ENCODE peak calls at places on chromosomes 7 and 10, in five cellular contexts. One of them, this sample, is unnamed.

GRCh38 chr10:125014984-125015944 is 73.3 kb downstream of the ZRANB1 start:
- DNase-seq in IMR-90: no peak
- DNase-seq in fibroblast of mammary gland: no peak
- DNase-seq in neural progenitor cell: no peak
- DNase-seq in AG09309: no peak
- DNase-seq in this sample: peak

GRCh38 chr10:97043563-97043855 is 142.2 kb downstream of the SLIT1 start:
- DNase-seq in IMR-90: no peak
- DNase-seq in fibroblast of mammary gland: no peak
- DNase-seq in neural progenitor cell: no peak
- DNase-seq in AG09309: no peak
- DNase-seq in this sample: no peak

GRCh38 chr10:79390551-79391229 is 43.4 kb downstream of the PPIF start:
- DNase-seq in IMR-90: no peak
- DNase-seq in fibroblast of mammary gland: no peak
- DNase-seq in neural progenitor cell: no peak
- DNase-seq in AG09309: no peak
- DNase-seq in this sample: no peak

GRCh38 chr7:94052398-94053180 is 48.4 kb upstream of the BET1 start:
- DNase-seq in IMR-90: no peak
- DNase-seq in fibroblast of mammary gland: no peak
- DNase-seq in neural progenitor cell: no peak
- DNase-seq in AG09309: no peak
- DNase-seq in this sample: no peak

GRCh38 chr10:68720793-68721672 is at the start of gene CCAR1:
- DNase-seq in IMR-90: peak
- DNase-seq in fibroblast of mammary gland: peak
- DNase-seq in neural progenitor cell: peak
- DNase-seq in AG09309: peak
- DNase-seq in this sample: peak

GRCh38 chr7:55964261-55964801 is at the start of gene NIPSNAP2:
- DNase-seq in IMR-90: peak
- DNase-seq in fibroblast of mammary gland: peak
- DNase-seq in neural progenitor cell: peak
- DNase-seq in AG09309: no peak
- DNase-seq in this sample: peak

GRCh38 chr7:57348646-57349269 is 101.2 kb upstream of the ZNF716 start:
- DNase-seq in IMR-90: no peak
- DNase-seq in fibroblast of mammary gland: no peak
- DNase-seq in neural progenitor cell: no peak
- DNase-seq in AG09309: no peak
- DNase-seq in this sample: no peak

GRCh38 chr7:47609803-47610452 is 28.0 kb upstream of the TNS3 start:
- DNase-seq in IMR-90: peak
- DNase-seq in fibroblast of mammary gland: peak
- DNase-seq in neural progenitor cell: no peak
- DNase-seq in AG09309: peak
- DNase-seq in this sample: no peak

GRCh38 chr7:130221746-130222145 is 14.1 kb downstream of the SSMEM1 start:
- DNase-seq in IMR-90: no peak
- DNase-seq in fibroblast of mammary gland: no peak
- DNase-seq in neural progenitor cell: no peak
- DNase-seq in AG09309: no peak
- DNase-seq in this sample: no peak

GRCh38 chr7:37977243-37977642 is 56.8 kb downstream of the EPDR1 start:
- DNase-seq in IMR-90: no peak
- DNase-seq in fibroblast of mammary gland: peak
- DNase-seq in neural progenitor cell: no peak
- DNase-seq in AG09309: no peak
- DNase-seq in this sample: no peak

GRCh38 chr7:47622946-47623640 is 41.2 kb upstream of the TNS3 start:
- DNase-seq in IMR-90: peak
- DNase-seq in fibroblast of mammary gland: peak
- DNase-seq in neural progenitor cell: no peak
- DNase-seq in AG09309: peak
- DNase-seq in this sample: peak

GRCh38 chr10:26359670-26360069 is 78.5 kb upstream of the APBB1IP start:
- DNase-seq in IMR-90: no peak
- DNase-seq in fibroblast of mammary gland: no peak
- DNase-seq in neural progenitor cell: no peak
- DNase-seq in AG09309: no peak
- DNase-seq in this sample: no peak

GRCh38 chr7:82154728-82155127 is 288.8 kb downstream of the CACNA2D1 start:
- DNase-seq in IMR-90: no peak
- DNase-seq in fibroblast of mammary gland: no peak
- DNase-seq in neural progenitor cell: no peak
- DNase-seq in AG09309: no peak
- DNase-seq in this sample: no peak

GRCh38 chr7:158033196-158033595 is 554.4 kb downstream of the PTPRN2 start:
- DNase-seq in IMR-90: no peak
- DNase-seq in fibroblast of mammary gland: no peak
- DNase-seq in neural progenitor cell: no peak
- DNase-seq in AG09309: no peak
- DNase-seq in this sample: no peak

GRCh38 chr7:92874567-92874966 is 38.2 kb upstream of the CDK6 start:
- DNase-seq in IMR-90: peak
- DNase-seq in fibroblast of mammary gland: no peak
- DNase-seq in neural progenitor cell: no peak
- DNase-seq in AG09309: no peak
- DNase-seq in this sample: peak

GRCh38 chr10:28812384-28813372 is 135.4 kb downstream of the BAMBI start:
- DNase-seq in IMR-90: no peak
- DNase-seq in fibroblast of mammary gland: no peak
- DNase-seq in neural progenitor cell: no peak
- DNase-seq in AG09309: no peak
- DNase-seq in this sample: no peak

GRCh38 chr7:158815471-158816128 is 13.7 kb downstream of the ESYT2 start:
- DNase-seq in IMR-90: no peak
- DNase-seq in fibroblast of mammary gland: peak
- DNase-seq in neural progenitor cell: no peak
- DNase-seq in AG09309: no peak
- DNase-seq in this sample: no peak

GRCh38 chr10:113520606-113521481 is 32.0 kb upstream of the HABP2 start:
- DNase-seq in IMR-90: peak
- DNase-seq in fibroblast of mammary gland: peak
- DNase-seq in neural progenitor cell: peak
- DNase-seq in AG09309: peak
- DNase-seq in this sample: peak

GRCh38 chr10:80538481-80539185 is 931 bp downstream of the SH2D4B start:
- DNase-seq in IMR-90: no peak
- DNase-seq in fibroblast of mammary gland: no peak
- DNase-seq in neural progenitor cell: no peak
- DNase-seq in AG09309: no peak
- DNase-seq in this sample: no peak

GRCh38 chr7:36209814-36210183 is 56.7 kb downstream of the EEPD1 start:
- DNase-seq in IMR-90: no peak
- DNase-seq in fibroblast of mammary gland: no peak
- DNase-seq in neural progenitor cell: no peak
- DNase-seq in AG09309: no peak
- DNase-seq in this sample: no peak

GRCh38 chr10:79454259-79454658 is 8.8 kb upstream of the ZCCHC24 start:
- DNase-seq in IMR-90: peak
- DNase-seq in fibroblast of mammary gland: peak
- DNase-seq in neural progenitor cell: no peak
- DNase-seq in AG09309: peak
- DNase-seq in this sample: peak

DNA sequence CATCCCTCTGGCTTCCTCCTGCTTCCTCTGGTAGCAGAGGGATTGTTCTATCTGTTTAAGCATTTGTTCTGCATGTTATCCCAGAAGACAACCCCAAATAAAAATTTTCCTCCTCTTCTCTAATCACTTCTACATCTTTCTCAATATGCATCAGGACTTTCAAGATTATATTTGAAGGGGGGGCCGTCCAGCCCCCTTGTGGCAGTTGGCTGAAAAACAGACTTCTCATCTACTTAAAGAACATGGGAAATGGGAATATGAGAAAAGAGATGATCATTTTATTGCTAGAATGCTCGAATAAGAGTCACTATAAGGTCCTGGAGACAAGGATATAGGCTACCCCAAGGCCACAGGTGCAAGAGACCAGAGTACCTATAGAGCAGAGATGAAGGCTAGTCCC is 466.0 kb downstream of the REEP3 start:
- DNase-seq in IMR-90: no peak
- DNase-seq in fibroblast of mammary gland: no peak
- DNase-seq in neural progenitor cell: no peak
- DNase-seq in AG09309: no peak
- DNase-seq in this sample: no peak
- TF ChIP-seq CTCF in IMR-90: no peak
- TF ChIP-seq CTCF in fibroblast of mammary gland: no peak
- TF ChIP-seq CTCF in neural progenitor cell: peak
- TF ChIP-seq CTCF in AG09309: no peak
- TF ChIP-seq CTCF in this sample: no peak

DNA sequence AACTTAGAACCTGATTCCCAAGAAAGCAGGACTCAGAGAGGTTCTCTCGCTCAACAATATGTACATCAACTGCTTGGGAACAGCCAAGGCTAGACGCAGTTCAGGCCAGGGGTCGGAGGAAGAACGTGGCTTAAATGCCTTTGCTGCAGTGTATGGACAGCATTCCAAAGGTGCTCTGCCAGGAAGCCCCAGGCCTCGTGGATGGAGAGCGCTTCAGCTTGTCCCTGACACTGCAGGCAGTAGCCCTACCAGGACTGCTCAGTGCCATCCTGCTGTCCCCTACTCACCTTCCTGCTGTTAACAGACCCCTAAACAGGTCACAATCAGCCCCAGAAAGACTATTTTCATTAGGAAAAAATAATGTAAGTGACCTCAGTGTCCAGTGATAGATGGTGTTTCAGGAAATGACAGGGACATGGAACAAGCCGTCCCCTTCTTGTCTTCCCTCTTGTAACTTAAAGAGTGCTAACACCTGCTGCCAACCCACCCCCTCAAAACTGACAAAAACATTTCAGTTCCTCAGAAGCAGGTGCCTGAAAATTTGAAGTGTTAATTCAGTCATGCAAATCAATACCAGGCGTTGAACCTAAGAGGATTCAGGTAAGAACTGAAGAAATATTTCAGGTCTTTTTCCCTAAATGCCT is 16.5 kb downstream of the CREB3L2 start:
- DNase-seq in IMR-90: peak
- DNase-seq in fibroblast of mammary gland: no peak
- DNase-seq in neural progenitor cell: no peak
- DNase-seq in AG09309: no peak
- DNase-seq in this sample: no peak
- H3K4me3 ChIP-seq in IMR-90: no peak
- H3K4me3 ChIP-seq in fibroblast of mammary gland: no peak
- H3K4me3 ChIP-seq in neural progenitor cell: no peak
- H3K4me3 ChIP-seq in AG09309: no peak
- H3K4me3 ChIP-seq in this sample: no peak

GRCh38 chr7:138460649-138461607 is 869 bp downstream of the TRIM24 start:
- DNase-seq in IMR-90: peak
- DNase-seq in fibroblast of mammary gland: peak
- DNase-seq in neural progenitor cell: peak
- DNase-seq in AG09309: no peak
- DNase-seq in this sample: peak
- TF ChIP-seq CTCF in IMR-90: peak
- TF ChIP-seq CTCF in fibroblast of mammary gland: no peak
- TF ChIP-seq CTCF in neural progenitor cell: no peak
- TF ChIP-seq CTCF in AG09309: no peak
- TF ChIP-seq CTCF in this sample: no peak

DNA sequence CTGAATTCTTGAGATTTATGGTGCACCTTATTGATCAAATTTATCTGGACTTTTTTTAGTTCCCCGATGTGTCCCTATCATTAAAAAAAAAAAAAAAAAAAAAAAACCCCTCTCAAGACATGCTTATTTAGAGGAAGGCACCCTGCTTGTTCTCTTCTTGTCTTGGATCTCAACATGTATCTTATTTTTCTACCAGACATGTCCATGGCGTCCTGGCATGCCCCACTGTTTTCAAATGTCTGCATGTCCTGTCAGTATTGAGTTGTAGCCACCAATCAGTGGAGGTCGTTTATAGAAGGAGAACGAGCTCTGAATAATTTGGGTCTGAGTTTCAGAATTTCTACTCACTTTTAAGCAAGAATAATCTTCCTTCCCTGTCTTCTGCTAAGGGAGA is 2.8 kb upstream of the HOXA13 start:
- DNase-seq in IMR-90: no peak
- DNase-seq in fibroblast of mammary gland: no peak
- DNase-seq in neural progenitor cell: no peak
- DNase-seq in AG09309: no peak
- DNase-seq in this sample: no peak
- H3K4me3 ChIP-seq in IMR-90: no peak
- H3K4me3 ChIP-seq in fibroblast of mammary gland: no peak
- H3K4me3 ChIP-seq in neural progenitor cell: no peak
- H3K4me3 ChIP-seq in AG09309: peak
- H3K4me3 ChIP-seq in this sample: peak

GRCh38 chr10:115129752-115130151 is 36.6 kb downstream of the ATRNL1 start:
- DNase-seq in IMR-90: peak
- DNase-seq in fibroblast of mammary gland: peak
- DNase-seq in neural progenitor cell: peak
- DNase-seq in AG09309: peak
- DNase-seq in this sample: no peak
- TF ChIP-seq CTCF in IMR-90: peak
- TF ChIP-seq CTCF in fibroblast of mammary gland: no peak
- TF ChIP-seq CTCF in neural progenitor cell: peak
- TF ChIP-seq CTCF in AG09309: peak
- TF ChIP-seq CTCF in this sample: peak

DNA sequence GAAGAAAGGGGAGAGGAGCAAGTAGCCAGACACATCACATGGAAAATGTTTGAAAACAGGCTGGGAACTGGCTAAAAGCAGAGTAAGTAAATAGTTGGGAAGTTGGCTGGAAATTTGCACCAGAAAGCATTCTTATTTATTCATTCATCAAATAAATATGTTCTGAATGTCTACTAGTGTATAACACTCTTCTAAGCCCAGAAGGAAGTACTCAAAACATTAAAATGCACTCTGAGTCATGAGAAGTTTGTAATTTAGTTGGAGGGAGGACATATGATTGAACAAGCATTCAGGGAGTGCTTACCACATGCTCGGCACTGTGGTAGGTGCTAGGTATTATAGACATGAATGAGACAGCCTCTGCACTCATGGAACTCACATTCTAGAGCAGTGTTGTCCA is 37.0 kb upstream of the CNNM1 start:
- DNase-seq in IMR-90: peak
- DNase-seq in fibroblast of mammary gland: peak
- DNase-seq in neural progenitor cell: no peak
- DNase-seq in AG09309: peak
- DNase-seq in this sample: peak
- H3K4me3 ChIP-seq in IMR-90: no peak
- H3K4me3 ChIP-seq in fibroblast of mammary gland: no peak
- H3K4me3 ChIP-seq in neural progenitor cell: no peak
- H3K4me3 ChIP-seq in AG09309: no peak
- H3K4me3 ChIP-seq in this sample: no peak

GRCh38 chr7:115603416-115603815 is 427.1 kb downstream of the TFEC start:
- DNase-seq in IMR-90: no peak
- DNase-seq in fibroblast of mammary gland: no peak
- DNase-seq in neural progenitor cell: no peak
- DNase-seq in AG09309: no peak
- DNase-seq in this sample: no peak
- TF ChIP-seq CTCF in IMR-90: no peak
- TF ChIP-seq CTCF in fibroblast of mammary gland: no peak
- TF ChIP-seq CTCF in neural progenitor cell: peak
- TF ChIP-seq CTCF in AG09309: no peak
- TF ChIP-seq CTCF in this sample: no peak

GRCh38 chr7:73992104-73992562 is 35.8 kb upstream of the ELN start:
- DNase-seq in IMR-90: peak
- DNase-seq in fibroblast of mammary gland: peak
- DNase-seq in neural progenitor cell: no peak
- DNase-seq in AG09309: peak
- DNase-seq in this sample: peak
- H3K4me3 ChIP-seq in IMR-90: no peak
- H3K4me3 ChIP-seq in fibroblast of mammary gland: no peak
- H3K4me3 ChIP-seq in neural progenitor cell: no peak
- H3K4me3 ChIP-seq in AG09309: no peak
- H3K4me3 ChIP-seq in this sample: no peak

This sample was measured in foreskin fibroblast.